ENCODE peak calls at places on chromosomes 1 and 21, in five cellular contexts. One of them, this sample, is unnamed.

GRCh38 chr1:218346391-218347204 is 1.5 kb downstream of the TGFB2 start:
- DNase-seq in germinal center: peak
- DNase-seq in KG1: no peak
- DNase-seq in choroid plexus epithelial cell: no peak
- DNase-seq in B cell: no peak
- DNase-seq in this sample: no peak

GRCh38 chr1:7019510-7019909 is 234.3 kb downstream of the CAMTA1 start:
- DNase-seq in KG1: no peak
- DNase-seq in germinal center: no peak
- DNase-seq in B cell: no peak
- DNase-seq in choroid plexus epithelial cell: no peak
- DNase-seq in this sample: no peak

GRCh38 chr1:80668370-80668769 is 1132.4 kb upstream of the ADGRL2 start:
- DNase-seq in germinal center: no peak
- DNase-seq in B cell: no peak
- DNase-seq in choroid plexus epithelial cell: no peak
- DNase-seq in KG1: no peak
- DNase-seq in this sample: no peak

GRCh38 chr1:201226859-201227488 is 36.4 kb downstream of the IGFN1 start:
- DNase-seq in KG1: no peak
- DNase-seq in choroid plexus epithelial cell: no peak
- DNase-seq in germinal center: no peak
- DNase-seq in B cell: peak
- DNase-seq in this sample: no peak

GRCh38 chr21:34345091-34345871 is 18.5 kb upstream of the KCNE2 start:
- DNase-seq in B cell: no peak
- DNase-seq in choroid plexus epithelial cell: peak
- DNase-seq in KG1: no peak
- DNase-seq in germinal center: no peak
- DNase-seq in this sample: no peak

GRCh38 chr1:53616511-53616910 is 122.5 kb downstream of the GLIS1 start:
- DNase-seq in choroid plexus epithelial cell: no peak
- DNase-seq in KG1: no peak
- DNase-seq in germinal center: no peak
- DNase-seq in B cell: no peak
- DNase-seq in this sample: no peak

GRCh38 chr1:225911207-225912130 is 12.6 kb downstream of the PYCR2 start:
- DNase-seq in germinal center: peak
- DNase-seq in KG1: no peak
- DNase-seq in B cell: peak
- DNase-seq in choroid plexus epithelial cell: peak
- DNase-seq in this sample: no peak

GRCh38 chr1:53413175-53414001 is 45.8 kb upstream of the DMRTB1 start:
- DNase-seq in choroid plexus epithelial cell: peak
- DNase-seq in B cell: no peak
- DNase-seq in KG1: no peak
- DNase-seq in germinal center: no peak
- DNase-seq in this sample: no peak

GRCh38 chr1:174072546-174072945 is 50.4 kb upstream of the RC3H1 start:
- DNase-seq in germinal center: no peak
- DNase-seq in B cell: no peak
- DNase-seq in KG1: no peak
- DNase-seq in choroid plexus epithelial cell: peak
- DNase-seq in this sample: no peak

GRCh38 chr1:5555853-5556252 is 436.4 kb downstream of the NPHP4 start:
- DNase-seq in germinal center: no peak
- DNase-seq in KG1: no peak
- DNase-seq in choroid plexus epithelial cell: no peak
- DNase-seq in B cell: no peak
- DNase-seq in this sample: no peak

GRCh38 chr1:214123061-214123784 is 135.4 kb downstream of the PROX1 start:
- DNase-seq in KG1: peak
- DNase-seq in choroid plexus epithelial cell: peak
- DNase-seq in germinal center: peak
- DNase-seq in B cell: no peak
- DNase-seq in this sample: peak

GRCh38 chr1:168960595-168960994 is 145.9 kb upstream of the ATP1B1 start:
- DNase-seq in germinal center: no peak
- DNase-seq in KG1: no peak
- DNase-seq in choroid plexus epithelial cell: no peak
- DNase-seq in B cell: no peak
- DNase-seq in this sample: no peak

GRCh38 chr1:87513971-87514660 is 185.4 kb downstream of the LMO4 start:
- DNase-seq in choroid plexus epithelial cell: no peak
- DNase-seq in KG1: no peak
- DNase-seq in germinal center: no peak
- DNase-seq in B cell: no peak
- DNase-seq in this sample: no peak

GRCh38 chr21:45067462-45068285 is 6.7 kb upstream of the ADARB1 start:
- DNase-seq in KG1: no peak
- DNase-seq in germinal center: no peak
- DNase-seq in choroid plexus epithelial cell: no peak
- DNase-seq in B cell: no peak
- DNase-seq in this sample: no peak

GRCh38 chr1:113930499-113931161 is 1.5 kb downstream of the HIPK1 start:
- DNase-seq in choroid plexus epithelial cell: peak
- DNase-seq in B cell: peak
- DNase-seq in germinal center: peak
- DNase-seq in KG1: no peak
- DNase-seq in this sample: peak

GRCh38 chr1:243605604-243606003 is 244.4 kb downstream of the AKT3 start:
- DNase-seq in KG1: no peak
- DNase-seq in B cell: no peak
- DNase-seq in choroid plexus epithelial cell: peak
- DNase-seq in germinal center: no peak
- DNase-seq in this sample: no peak

GRCh38 chr1:204376919-204377799 is 17.4 kb upstream of the PLEKHA6 start:
- DNase-seq in B cell: peak
- DNase-seq in germinal center: no peak
- DNase-seq in choroid plexus epithelial cell: no peak
- DNase-seq in KG1: no peak
- DNase-seq in this sample: no peak

GRCh38 chr1:228315484-228315944 is 91.1 kb downstream of the TRIM11 start:
- DNase-seq in KG1: no peak
- DNase-seq in choroid plexus epithelial cell: no peak
- DNase-seq in germinal center: no peak
- DNase-seq in B cell: no peak
- DNase-seq in this sample: no peak

GRCh38 chr1:119987112-119987511 is 82.3 kb downstream of the NOTCH2 start:
- DNase-seq in choroid plexus epithelial cell: peak
- DNase-seq in germinal center: no peak
- DNase-seq in B cell: no peak
- DNase-seq in KG1: no peak
- DNase-seq in this sample: peak

GRCh38 chr1:194862129-194862528 is 1675.7 kb upstream of the B3GALT2 start:
- DNase-seq in choroid plexus epithelial cell: no peak
- DNase-seq in germinal center: no peak
- DNase-seq in B cell: no peak
- DNase-seq in KG1: no peak
- DNase-seq in this sample: no peak

GRCh38 chr21:25867041-25867440 is 132.3 kb downstream of the GABPA start:
- DNase-seq in KG1: no peak
- DNase-seq in B cell: no peak
- DNase-seq in germinal center: no peak
- DNase-seq in choroid plexus epithelial cell: no peak
- DNase-seq in this sample: no peak

GRCh38 chr1:230335861-230336549 is 90.1 kb downstream of the PGBD5 start:
- DNase-seq in germinal center: no peak
- DNase-seq in KG1: no peak
- DNase-seq in B cell: no peak
- DNase-seq in choroid plexus epithelial cell: peak
- DNase-seq in this sample: no peak

GRCh38 chr1:111234866-111235265 is 7.4 kb downstream of the CHI3L2 start:
- DNase-seq in B cell: no peak
- DNase-seq in germinal center: no peak
- DNase-seq in choroid plexus epithelial cell: peak
- DNase-seq in KG1: no peak
- DNase-seq in this sample: no peak

GRCh38 chr1:11061652-11062365 is 2.0 kb upstream of the SRM start:
- DNase-seq in choroid plexus epithelial cell: no peak
- DNase-seq in KG1: no peak
- DNase-seq in B cell: no peak
- DNase-seq in germinal center: no peak
- DNase-seq in this sample: no peak

GRCh38 chr1:66916320-66916719 is 8.3 kb downstream of the DNAI4 start:
- DNase-seq in B cell: no peak
- DNase-seq in choroid plexus epithelial cell: no peak
- DNase-seq in KG1: no peak
- DNase-seq in germinal center: no peak
- DNase-seq in this sample: no peak

GRCh38 chr1:60387175-60387574 is 313.6 kb upstream of the C1orf87 start:
- DNase-seq in choroid plexus epithelial cell: no peak
- DNase-seq in germinal center: no peak
- DNase-seq in KG1: no peak
- DNase-seq in B cell: no peak
- DNase-seq in this sample: no peak

GRCh38 chr1:47181095-47181954 is 8.5 kb downstream of the PDZK1IP1 start:
- DNase-seq in choroid plexus epithelial cell: no peak
- DNase-seq in germinal center: no peak
- DNase-seq in B cell: no peak
- DNase-seq in KG1: no peak
- DNase-seq in this sample: no peak

GRCh38 chr1:162564762-162565218 is 3.3 kb downstream of the UAP1 start:
- DNase-seq in choroid plexus epithelial cell: peak
- DNase-seq in KG1: no peak
- DNase-seq in B cell: no peak
- DNase-seq in germinal center: no peak
- DNase-seq in this sample: no peak

GRCh38 chr1:1893291-1893985 is 2.6 kb upstream of the GNB1 start:
- DNase-seq in germinal center: no peak
- DNase-seq in B cell: no peak
- DNase-seq in choroid plexus epithelial cell: no peak
- DNase-seq in KG1: no peak
- DNase-seq in this sample: no peak

GRCh38 chr1:30197616-30197934 is 525.8 kb downstream of the MATN1 start:
- DNase-seq in germinal center: no peak
- DNase-seq in choroid plexus epithelial cell: peak
- DNase-seq in B cell: no peak
- DNase-seq in KG1: no peak
- DNase-seq in this sample: no peak